ENCODE peak calls at places on chromosomes 11 and 22, in nine cellular contexts. One of them, this sample, is unnamed.

GRCh38 chr11:69888671-69889076 is 69.5 kb upstream of the FGF3 start:
- DNase-seq in kidney: peak; percentile 62
- DNase-seq in GM12865: peak; percentile 57
- DNase-seq in HFF-Myc: peak; percentile 30
- DNase-seq in mesenchymal stem cell: peak; percentile 62
- DNase-seq in CD4-positive, CD25-positive, alpha-beta regulatory T cell: peak; percentile 43
- DNase-seq in endodermal cell: peak; percentile 97
- DNase-seq in CD8-positive, alpha-beta memory T cell: peak; percentile 59
- DNase-seq in fibroblast of mammary gland: peak; percentile 54
- DNase-seq in this sample: peak; percentile 1

GRCh38 chr11:117378966-117379865 is 51.6 kb downstream of the CEP164 start:
- DNase-seq in kidney: no peak
- DNase-seq in GM12865: no peak
- DNase-seq in HFF-Myc: no peak
- DNase-seq in mesenchymal stem cell: no peak
- DNase-seq in CD4-positive, CD25-positive, alpha-beta regulatory T cell: no peak
- DNase-seq in endodermal cell: no peak
- DNase-seq in CD8-positive, alpha-beta memory T cell: no peak
- DNase-seq in fibroblast of mammary gland: no peak
- DNase-seq in this sample: no peak

GRCh38 chr11:3189193-3189843 is 24.2 kb upstream of the OSBPL5 start:
- DNase-seq in kidney: no peak
- DNase-seq in GM12865: no peak
- DNase-seq in HFF-Myc: no peak
- DNase-seq in mesenchymal stem cell: no peak
- DNase-seq in CD4-positive, CD25-positive, alpha-beta regulatory T cell: no peak
- DNase-seq in endodermal cell: peak; percentile 83
- DNase-seq in CD8-positive, alpha-beta memory T cell: no peak
- DNase-seq in fibroblast of mammary gland: no peak
- DNase-seq in this sample: no peak

GRCh38 chr11:126570489-126570888 is 215.0 kb downstream of the ST3GAL4 start:
- DNase-seq in kidney: peak; percentile 10
- DNase-seq in GM12865: no peak
- DNase-seq in HFF-Myc: no peak
- DNase-seq in mesenchymal stem cell: no peak
- DNase-seq in CD4-positive, CD25-positive, alpha-beta regulatory T cell: no peak
- DNase-seq in endodermal cell: no peak
- DNase-seq in CD8-positive, alpha-beta memory T cell: no peak
- DNase-seq in fibroblast of mammary gland: no peak
- DNase-seq in this sample: no peak

GRCh38 chr11:18319914-18320313 is 2.0 kb downstream of the HPS5 start:
- DNase-seq in kidney: no peak
- DNase-seq in GM12865: no peak
- DNase-seq in HFF-Myc: no peak
- DNase-seq in mesenchymal stem cell: no peak
- DNase-seq in CD4-positive, CD25-positive, alpha-beta regulatory T cell: no peak
- DNase-seq in endodermal cell: no peak
- DNase-seq in CD8-positive, alpha-beta memory T cell: no peak
- DNase-seq in fibroblast of mammary gland: no peak
- DNase-seq in this sample: no peak

GRCh38 chr11:76947790-76948189 is 86.4 kb upstream of the B3GNT6 start:
- DNase-seq in kidney: no peak
- DNase-seq in GM12865: no peak
- DNase-seq in HFF-Myc: no peak
- DNase-seq in mesenchymal stem cell: no peak
- DNase-seq in CD4-positive, CD25-positive, alpha-beta regulatory T cell: no peak
- DNase-seq in endodermal cell: no peak
- DNase-seq in CD8-positive, alpha-beta memory T cell: no peak
- DNase-seq in fibroblast of mammary gland: no peak
- DNase-seq in this sample: no peak

GRCh38 chr11:46381836-46382643 is 571 bp downstream of the MDK start:
- DNase-seq in kidney: peak; percentile 85
- DNase-seq in GM12865: no peak
- DNase-seq in HFF-Myc: no peak
- DNase-seq in mesenchymal stem cell: peak; percentile 46
- DNase-seq in CD4-positive, CD25-positive, alpha-beta regulatory T cell: no peak
- DNase-seq in endodermal cell: peak; percentile 84
- DNase-seq in CD8-positive, alpha-beta memory T cell: no peak
- DNase-seq in fibroblast of mammary gland: no peak
- DNase-seq in this sample: no peak

GRCh38 chr22:17119481-17120202 is 1.5 kb downstream of the TMEM121B start:
- DNase-seq in kidney: no peak
- DNase-seq in GM12865: peak; percentile 35
- DNase-seq in HFF-Myc: no peak
- DNase-seq in mesenchymal stem cell: no peak
- DNase-seq in CD4-positive, CD25-positive, alpha-beta regulatory T cell: no peak
- DNase-seq in endodermal cell: peak; percentile 88
- DNase-seq in CD8-positive, alpha-beta memory T cell: no peak
- DNase-seq in fibroblast of mammary gland: peak; percentile 30
- DNase-seq in this sample: no peak

GRCh38 chr11:10493041-10493663 is 38.1 kb downstream of the AMPD3 start:
- DNase-seq in kidney: no peak
- DNase-seq in GM12865: no peak
- DNase-seq in HFF-Myc: no peak
- DNase-seq in mesenchymal stem cell: no peak
- DNase-seq in CD4-positive, CD25-positive, alpha-beta regulatory T cell: no peak
- DNase-seq in endodermal cell: peak; percentile 25
- DNase-seq in CD8-positive, alpha-beta memory T cell: no peak
- DNase-seq in fibroblast of mammary gland: no peak
- DNase-seq in this sample: no peak

GRCh38 chr22:28983788-28984441 is 77.7 kb downstream of the C22orf31 start:
- DNase-seq in kidney: no peak
- DNase-seq in GM12865: no peak
- DNase-seq in HFF-Myc: no peak
- DNase-seq in mesenchymal stem cell: no peak
- DNase-seq in CD4-positive, CD25-positive, alpha-beta regulatory T cell: no peak
- DNase-seq in endodermal cell: peak; percentile 75
- DNase-seq in CD8-positive, alpha-beta memory T cell: no peak
- DNase-seq in fibroblast of mammary gland: peak; percentile 31
- DNase-seq in this sample: no peak

GRCh38 chr22:28980326-28980725 is 81.3 kb downstream of the C22orf31 start:
- DNase-seq in kidney: no peak
- DNase-seq in GM12865: no peak
- DNase-seq in HFF-Myc: no peak
- DNase-seq in mesenchymal stem cell: no peak
- DNase-seq in CD4-positive, CD25-positive, alpha-beta regulatory T cell: no peak
- DNase-seq in endodermal cell: no peak
- DNase-seq in CD8-positive, alpha-beta memory T cell: no peak
- DNase-seq in fibroblast of mammary gland: peak; percentile 29
- DNase-seq in this sample: no peak

GRCh38 chr22:28984482-28985158 is 77.0 kb downstream of the C22orf31 start:
- DNase-seq in kidney: no peak
- DNase-seq in GM12865: no peak
- DNase-seq in HFF-Myc: no peak
- DNase-seq in mesenchymal stem cell: no peak
- DNase-seq in CD4-positive, CD25-positive, alpha-beta regulatory T cell: no peak
- DNase-seq in endodermal cell: no peak
- DNase-seq in CD8-positive, alpha-beta memory T cell: no peak
- DNase-seq in fibroblast of mammary gland: no peak
- DNase-seq in this sample: no peak

GRCh38 chr22:28983190-28983589 is 78.4 kb downstream of the C22orf31 start:
- DNase-seq in kidney: no peak
- DNase-seq in GM12865: no peak
- DNase-seq in HFF-Myc: no peak
- DNase-seq in mesenchymal stem cell: no peak
- DNase-seq in CD4-positive, CD25-positive, alpha-beta regulatory T cell: no peak
- DNase-seq in endodermal cell: peak; percentile 68
- DNase-seq in CD8-positive, alpha-beta memory T cell: no peak
- DNase-seq in fibroblast of mammary gland: no peak
- DNase-seq in this sample: no peak

DNA sequence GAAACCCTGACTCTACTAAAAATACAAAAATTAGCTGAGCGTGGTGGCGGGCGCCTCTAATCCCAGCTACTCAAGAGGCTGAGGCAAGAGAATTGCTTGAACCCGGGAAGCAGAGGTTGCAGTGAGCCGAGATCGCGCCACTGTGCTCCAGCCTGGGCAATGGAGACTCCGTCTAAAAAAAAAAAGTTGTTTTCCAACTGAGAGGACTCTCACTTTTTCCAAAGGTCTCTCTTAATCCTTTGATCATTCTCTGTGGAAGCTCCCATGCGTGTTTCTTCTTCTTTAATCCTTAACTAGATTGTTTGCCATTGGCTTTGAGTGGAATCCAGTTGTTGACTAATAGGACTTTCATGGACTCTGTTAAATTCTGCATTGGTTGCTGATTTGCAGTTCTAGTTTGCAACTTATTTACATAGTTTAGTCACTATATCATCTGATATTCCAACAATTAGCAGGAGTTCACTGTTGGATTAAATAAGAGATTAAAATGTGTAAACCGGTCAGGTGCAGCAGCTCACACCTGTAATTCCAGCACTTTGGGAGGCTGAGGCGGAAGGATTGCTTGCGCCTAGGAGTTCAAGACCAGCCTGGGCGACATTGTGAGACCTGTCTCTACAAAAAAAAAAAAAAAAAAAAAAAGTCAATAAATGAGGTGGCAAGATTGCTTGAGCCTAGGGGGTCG is 79.7 kb downstream of the C22orf31 start:
- DNase-seq in kidney: no peak
- DNase-seq in GM12865: no peak
- DNase-seq in HFF-Myc: no peak
- DNase-seq in mesenchymal stem cell: no peak
- DNase-seq in CD4-positive, CD25-positive, alpha-beta regulatory T cell: no peak
- DNase-seq in endodermal cell: no peak
- DNase-seq in CD8-positive, alpha-beta memory T cell: no peak
- DNase-seq in fibroblast of mammary gland: no peak
- DNase-seq in this sample: no peak
- H3K4me3 ChIP-seq in kidney: no peak overlapping the region
- H3K4me3 ChIP-seq in GM12865: no peak overlapping the region
- H3K4me3 ChIP-seq in HFF-Myc: no peak overlapping the region
- H3K4me3 ChIP-seq in mesenchymal stem cell: no peak overlapping the region
- H3K4me3 ChIP-seq in CD4-positive, CD25-positive, alpha-beta regulatory T cell: no peak overlapping the region
- H3K4me3 ChIP-seq in endodermal cell: no peak overlapping the region
- H3K4me3 ChIP-seq in CD8-positive, alpha-beta memory T cell: no peak overlapping the region
- H3K4me3 ChIP-seq in fibroblast of mammary gland: no peak overlapping the region
- H3K4me3 ChIP-seq in this sample: no peak overlapping the region

DNA sequence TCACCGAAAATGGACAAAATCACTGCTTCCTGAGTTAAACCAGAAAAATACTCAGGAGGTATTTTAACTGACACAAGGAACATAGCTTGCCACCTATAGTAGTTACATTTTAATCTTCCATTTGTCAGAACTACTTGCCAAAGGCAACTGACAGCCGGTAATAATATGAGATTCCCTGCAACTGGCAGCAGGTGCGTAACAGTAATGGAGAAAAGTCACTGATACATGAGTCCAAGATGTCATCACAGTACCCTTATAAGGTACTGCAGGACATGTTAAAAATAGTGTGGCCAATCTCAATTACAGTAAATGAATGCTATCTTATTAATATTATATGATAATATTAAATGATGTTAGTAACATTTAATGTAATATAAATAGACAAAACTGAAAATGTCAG is 21.1 kb upstream of the ARHGAP32 start:
- DNase-seq in kidney: no peak
- DNase-seq in GM12865: no peak
- DNase-seq in HFF-Myc: no peak
- DNase-seq in mesenchymal stem cell: no peak
- DNase-seq in CD4-positive, CD25-positive, alpha-beta regulatory T cell: no peak
- DNase-seq in endodermal cell: no peak
- DNase-seq in CD8-positive, alpha-beta memory T cell: no peak
- DNase-seq in fibroblast of mammary gland: no peak
- DNase-seq in this sample: no peak
- H3K4me3 ChIP-seq in kidney: no peak overlapping the region
- H3K4me3 ChIP-seq in GM12865: no peak overlapping the region
- H3K4me3 ChIP-seq in HFF-Myc: no peak overlapping the region
- H3K4me3 ChIP-seq in mesenchymal stem cell: no peak overlapping the region
- H3K4me3 ChIP-seq in CD4-positive, CD25-positive, alpha-beta regulatory T cell: no peak overlapping the region
- H3K4me3 ChIP-seq in endodermal cell: no peak overlapping the region
- H3K4me3 ChIP-seq in CD8-positive, alpha-beta memory T cell: no peak overlapping the region
- H3K4me3 ChIP-seq in fibroblast of mammary gland: no peak overlapping the region
- H3K4me3 ChIP-seq in this sample: no peak overlapping the region

GRCh38 chr11:130737041-130737830 is 179.0 kb downstream of the SNX19 start:
- DNase-seq in kidney: no peak
- DNase-seq in GM12865: peak; percentile 5
- DNase-seq in HFF-Myc: no peak
- DNase-seq in mesenchymal stem cell: no peak
- DNase-seq in CD4-positive, CD25-positive, alpha-beta regulatory T cell: no peak
- DNase-seq in endodermal cell: peak; percentile 41
- DNase-seq in CD8-positive, alpha-beta memory T cell: no peak
- DNase-seq in fibroblast of mammary gland: no peak
- DNase-seq in this sample: no peak
- H3K4me3 ChIP-seq in kidney: no peak overlapping the region
- H3K4me3 ChIP-seq in GM12865: no peak overlapping the region
- H3K4me3 ChIP-seq in HFF-Myc: no peak overlapping the region
- H3K4me3 ChIP-seq in mesenchymal stem cell: no peak overlapping the region
- H3K4me3 ChIP-seq in CD4-positive, CD25-positive, alpha-beta regulatory T cell: no peak overlapping the region
- H3K4me3 ChIP-seq in endodermal cell: no peak overlapping the region
- H3K4me3 ChIP-seq in CD8-positive, alpha-beta memory T cell: no peak overlapping the region
- H3K4me3 ChIP-seq in fibroblast of mammary gland: no peak overlapping the region
- H3K4me3 ChIP-seq in this sample: no peak overlapping the region

GRCh38 chr11:27347949-27348879 is 14.8 kb downstream of the CCDC34 start:
- DNase-seq in kidney: no peak
- DNase-seq in GM12865: no peak
- DNase-seq in HFF-Myc: no peak
- DNase-seq in mesenchymal stem cell: peak; percentile 36
- DNase-seq in CD4-positive, CD25-positive, alpha-beta regulatory T cell: no peak
- DNase-seq in endodermal cell: no peak
- DNase-seq in CD8-positive, alpha-beta memory T cell: no peak
- DNase-seq in fibroblast of mammary gland: no peak
- DNase-seq in this sample: no peak

GRCh38 chr11:27352781-27353180 is 10.2 kb downstream of the CCDC34 start:
- DNase-seq in kidney: no peak
- DNase-seq in GM12865: no peak
- DNase-seq in HFF-Myc: no peak
- DNase-seq in mesenchymal stem cell: no peak
- DNase-seq in CD4-positive, CD25-positive, alpha-beta regulatory T cell: no peak
- DNase-seq in endodermal cell: no peak
- DNase-seq in CD8-positive, alpha-beta memory T cell: no peak
- DNase-seq in fibroblast of mammary gland: no peak
- DNase-seq in this sample: no peak

GRCh38 chr11:27349919-27350318 is 13.1 kb downstream of the CCDC34 start:
- DNase-seq in kidney: no peak
- DNase-seq in GM12865: no peak
- DNase-seq in HFF-Myc: no peak
- DNase-seq in mesenchymal stem cell: no peak
- DNase-seq in CD4-positive, CD25-positive, alpha-beta regulatory T cell: no peak
- DNase-seq in endodermal cell: no peak
- DNase-seq in CD8-positive, alpha-beta memory T cell: no peak
- DNase-seq in fibroblast of mammary gland: no peak
- DNase-seq in this sample: no peak

GRCh38 chr11:27350503-27350902 is 12.5 kb downstream of the CCDC34 start:
- DNase-seq in kidney: no peak
- DNase-seq in GM12865: no peak
- DNase-seq in HFF-Myc: no peak
- DNase-seq in mesenchymal stem cell: no peak
- DNase-seq in CD4-positive, CD25-positive, alpha-beta regulatory T cell: no peak
- DNase-seq in endodermal cell: no peak
- DNase-seq in CD8-positive, alpha-beta memory T cell: no peak
- DNase-seq in fibroblast of mammary gland: peak; percentile 22
- DNase-seq in this sample: no peak

DNA sequence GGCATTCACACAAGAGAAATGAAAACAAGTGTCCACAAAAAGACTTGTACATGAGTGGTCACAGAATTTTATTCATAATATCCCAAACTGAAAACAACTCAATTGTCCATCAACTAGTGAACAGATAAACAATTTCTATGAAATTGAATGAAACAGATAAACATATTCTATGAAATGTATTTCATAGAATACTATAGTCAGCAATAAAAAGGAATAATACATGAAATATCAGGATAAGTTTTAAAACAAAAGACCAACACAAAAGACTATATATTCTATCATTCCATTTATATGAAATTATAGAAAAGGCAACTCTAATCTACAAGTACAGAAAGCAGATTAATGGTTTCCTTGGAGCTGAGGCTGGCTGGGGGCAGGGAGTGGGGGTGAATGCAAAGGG is 15.7 kb downstream of the CCDC34 start:
- DNase-seq in kidney: no peak
- DNase-seq in GM12865: no peak
- DNase-seq in HFF-Myc: no peak
- DNase-seq in mesenchymal stem cell: no peak
- DNase-seq in CD4-positive, CD25-positive, alpha-beta regulatory T cell: no peak
- DNase-seq in endodermal cell: no peak
- DNase-seq in CD8-positive, alpha-beta memory T cell: no peak
- DNase-seq in fibroblast of mammary gland: no peak
- DNase-seq in this sample: no peak
- H3K4me3 ChIP-seq in kidney: no peak overlapping the region
- H3K4me3 ChIP-seq in GM12865: no peak overlapping the region
- H3K4me3 ChIP-seq in HFF-Myc: no peak overlapping the region
- H3K4me3 ChIP-seq in mesenchymal stem cell: no peak overlapping the region
- H3K4me3 ChIP-seq in CD4-positive, CD25-positive, alpha-beta regulatory T cell: no peak overlapping the region
- H3K4me3 ChIP-seq in endodermal cell: no peak overlapping the region
- H3K4me3 ChIP-seq in CD8-positive, alpha-beta memory T cell: no peak overlapping the region
- H3K4me3 ChIP-seq in fibroblast of mammary gland: no peak overlapping the region
- H3K4me3 ChIP-seq in this sample: no peak overlapping the region